ENCODE peak calls at places on chromosomes 16 and 17, in four cellular contexts. Q, G, K and L are unnamed samples.

GRCh38 chr17:15942207-15942833 is 2.6 kb upstream of the ADORA2B start:
- DNase-seq in G (peak), Q (no peak), K (no peak), L (no peak)

GRCh38 chr17:79262624-79263023 is 188.0 kb downstream of the ENGASE start:
- DNase-seq in Q (no peak), G (no peak), K (no peak), L (no peak)

GRCh38 chr17:63419949-63420867 is 25.9 kb downstream of the CYB561 start:
- DNase-seq in K (no peak), G (no peak), Q (no peak), L (no peak)

GRCh38 chr16:69190598-69190997 is 3.6 kb downstream of the SNTB2 start:
- DNase-seq in Q (no peak), K (no peak), G (no peak), L (no peak)

GRCh38 chr17:1762906-1763829 is 1.3 kb downstream of the SERPINF1 start:
- DNase-seq in G (no peak), Q (no peak), K (peak), L (peak)

GRCh38 chr16:12330541-12330940 is 354.0 kb downstream of the SNX29 start:
- DNase-seq in K (no peak), G (no peak), Q (no peak), L (no peak)

GRCh38 chr17:32275060-32276042 is 9.7 kb downstream of the RHBDL3 start:
- DNase-seq in G (peak), Q (peak), K (peak), L (peak)

GRCh38 chr16:88392616-88393015 is 9.9 kb downstream of the ZNF469 start:
- DNase-seq in G (no peak), Q (no peak), K (no peak), L (no peak)

GRCh38 chr16:23355106-23355670 is 53.1 kb downstream of the SCNN1B start:
- DNase-seq in G (no peak), K (no peak), Q (no peak), L (no peak)

GRCh38 chr16:61295311-61295710 is 740.9 kb downstream of the CDH8 start:
- DNase-seq in G (peak), K (peak), Q (peak), L (no peak)

GRCh38 chr17:60720763-60721531 is 43.3 kb downstream of the BCAS3 start:
- DNase-seq in K (peak), Q (peak), G (peak), L (no peak)

GRCh38 chr16:24848065-24848464 is 2.3 kb downstream of the SLC5A11 start:
- DNase-seq in Q (no peak), K (no peak), G (peak), L (no peak)

GRCh38 chr16:84501077-84501735 is 3.3 kb downstream of the MEAK7 start:
- DNase-seq in Q (no peak), K (no peak), G (peak), L (no peak)

GRCh38 chr16:10266809-10267208 is 84.6 kb upstream of the GRIN2A start:
- DNase-seq in Q (no peak), K (no peak), G (no peak), L (no peak)

GRCh38 chr17:72219136-72219823 is 98.5 kb downstream of the SOX9 start:
- DNase-seq in Q (peak), G (no peak), K (no peak), L (no peak)

GRCh38 chr17:42266918-42267766 is 9.0 kb downstream of the STAT5B start:
- DNase-seq in K (peak), Q (peak), G (peak), L (peak)